ENCODE peak calls at places on chromosomes 11 and 22, in seven cellular contexts. C is GM23338, O is esophagus muscularis mucosa, W is upper lobe of left lung, D is HepG2, I is HCT116, K is transverse colon. H is an unnamed sample.

GRCh38 chr11:64207247-64208085 is 945 bp downstream of the FERMT3 start:
- DNase-seq in C (peak; percentile 34), O (no peak), W (peak; percentile 87), D (no peak), I (no peak), K (peak; percentile 74), H (no peak)

GRCh38 chr22:30948930-30949342 is 19.6 kb downstream of the MORC2 start:
- DNase-seq in C (peak; percentile 19), O (no peak), W (no peak), D (no peak), I (no peak), K (no peak), H (no peak)

GRCh38 chr22:28582806-28583205 is 96.8 kb downstream of the TTC28 start:
- DNase-seq in C (peak; percentile 59), O (no peak), W (no peak), D (no peak), I (no peak), K (no peak), H (no peak)

GRCh38 chr11:7537260-7537659 is 23.5 kb downstream of the PPFIBP2 start:
- DNase-seq in C (no peak), O (no peak), W (no peak), D (no peak), I (no peak), K (no peak), H (no peak)

GRCh38 chr11:125976156-125976555 is 30.3 kb downstream of the VSIG10L2 start:
- DNase-seq in C (no peak), O (no peak), W (no peak), D (no peak), I (no peak), K (no peak), H (no peak)

GRCh38 chr11:12377106-12377823 is at the start of gene PARVA:
- DNase-seq in C (peak; percentile 96), O (peak; percentile 92), W (peak; percentile 93), D (peak; percentile 50), I (peak; percentile 15), K (peak; percentile 76), H (peak; percentile 44)

GRCh38 chr11:4615856-4616444 is 7.9 kb upstream of the TRIM68 start:
- DNase-seq in C (no peak), O (no peak), W (no peak), D (no peak), I (no peak), K (no peak), H (no peak)

GRCh38 chr11:16299884-16300778 is 56.2 kb downstream of the SOX6 start:
- DNase-seq in C (no peak), O (no peak), W (no peak), D (no peak), I (no peak), K (no peak), H (no peak)

GRCh38 chr11:69129053-69129452 is 26.7 kb upstream of the SMIM38 start:
- DNase-seq in C (no peak), O (no peak), W (no peak), D (no peak), I (no peak), K (no peak), H (no peak)

GRCh38 chr11:94198718-94199117 is 70.1 kb downstream of the PANX1 start:
- DNase-seq in C (no peak), O (peak; percentile 72), W (no peak), D (no peak), I (no peak), K (no peak), H (no peak)

GRCh38 chr11:132604446-132604845 is 927.9 kb downstream of the OPCML start:
- DNase-seq in C (no peak), O (no peak), W (no peak), D (no peak), I (no peak), K (no peak), H (no peak)

GRCh38 chr22:32396746-32397145 is 15.3 kb downstream of the RTCB start:
- DNase-seq in C (no peak), O (no peak), W (no peak), D (no peak), I (no peak), K (no peak), H (no peak)

GRCh38 chr22:23925020-23925606 is 30.9 kb downstream of the MIF start:
- DNase-seq in C (no peak), O (no peak), W (no peak), D (peak; percentile 0), I (no peak), K (no peak), H (no peak)

GRCh38 chr11:115981814-115982471 is 477.7 kb upstream of the CADM1 start:
- DNase-seq in C (no peak), O (peak; percentile 66), W (no peak), D (no peak), I (no peak), K (no peak), H (no peak)

GRCh38 chr22:38135133-38135706 is 24.7 kb upstream of the BAIAP2L2 start:
- DNase-seq in C (no peak), O (no peak), W (no peak), D (no peak), I (peak; percentile 53), K (no peak), H (no peak)

GRCh38 chr11:120182790-120183491 is 27.9 kb upstream of the OAF start:
- DNase-seq in C (peak; percentile 74), O (peak; percentile 91), W (no peak), D (peak; percentile 73), I (no peak), K (peak; percentile 78), H (no peak)

GRCh38 chr11:5663511-5663910 is 21.4 kb downstream of the TRIM5 start:
- DNase-seq in C (no peak), O (no peak), W (no peak), D (no peak), I (no peak), K (no peak), H (no peak)

GRCh38 chr11:111978028-111978771 is 41.1 kb downstream of the DIXDC1 start:
- DNase-seq in C (peak; percentile 92), O (no peak), W (no peak), D (no peak), I (no peak), K (peak; percentile 37), H (peak; percentile 85)

GRCh38 chr11:68053981-68054812 is 15.4 kb downstream of the TCIRG1 start:
- DNase-seq in C (no peak), O (no peak), W (no peak), D (no peak), I (no peak), K (no peak), H (no peak)

GRCh38 chr22:28948404-28948803 is 65.0 kb downstream of the ZNRF3 start:
- DNase-seq in C (no peak), O (no peak), W (no peak), D (no peak), I (no peak), K (no peak), H (no peak)

DNA sequence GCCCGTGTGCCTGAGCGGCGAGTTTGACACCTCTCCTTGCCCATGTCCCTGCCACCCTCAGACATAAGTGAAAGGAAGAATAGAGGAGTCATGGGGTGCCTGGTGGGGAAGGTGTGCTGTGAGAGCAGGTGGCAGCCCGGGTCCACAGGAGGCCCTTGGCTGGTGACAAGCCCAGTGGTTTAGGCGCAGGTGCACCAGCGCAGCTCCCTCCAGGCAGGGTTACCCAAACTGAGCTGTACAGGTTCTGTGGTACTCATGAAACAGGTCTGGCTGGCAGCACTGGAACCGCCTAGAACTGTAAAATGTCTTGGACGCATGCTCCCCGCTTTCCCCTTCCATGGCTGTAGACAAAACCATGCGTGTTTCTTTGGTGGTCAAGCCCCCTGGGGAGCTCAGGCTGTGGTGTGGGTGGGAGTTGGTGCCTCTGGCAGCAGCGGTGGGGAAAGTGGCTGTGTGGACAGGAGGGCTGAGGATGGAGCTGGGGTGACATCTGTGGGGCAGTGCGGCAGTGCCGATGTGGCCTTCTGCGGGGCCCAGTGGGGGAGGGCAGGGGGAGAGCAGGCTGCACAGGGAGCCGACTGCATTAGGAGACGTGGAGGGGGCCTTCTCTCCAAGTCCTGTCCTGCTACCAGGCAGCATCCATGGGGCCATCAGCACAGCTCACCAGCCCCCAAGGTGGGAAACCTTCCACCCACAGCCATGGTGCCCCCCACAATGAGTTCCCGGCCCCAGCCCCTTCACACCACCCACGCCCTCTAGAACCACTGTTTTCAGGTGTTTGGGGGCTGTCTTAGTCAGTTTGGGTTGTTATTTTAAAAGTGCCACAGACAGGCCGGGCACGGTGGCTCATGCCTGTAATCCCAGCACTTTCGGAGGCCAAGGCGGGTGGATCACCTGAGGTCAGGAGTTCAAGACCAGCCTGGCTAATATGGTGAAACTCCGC is 5.6 kb upstream of the GTSE1 start:
- DNase-seq in C (no peak), O (no peak), W (no peak), D (no peak), I (no peak), K (no peak), H (no peak)
- TF ChIP-seq CTCF in C (no peak), O (no peak), W (no peak), D (no peak), I (no peak), K (no peak), H (no peak)

DNA sequence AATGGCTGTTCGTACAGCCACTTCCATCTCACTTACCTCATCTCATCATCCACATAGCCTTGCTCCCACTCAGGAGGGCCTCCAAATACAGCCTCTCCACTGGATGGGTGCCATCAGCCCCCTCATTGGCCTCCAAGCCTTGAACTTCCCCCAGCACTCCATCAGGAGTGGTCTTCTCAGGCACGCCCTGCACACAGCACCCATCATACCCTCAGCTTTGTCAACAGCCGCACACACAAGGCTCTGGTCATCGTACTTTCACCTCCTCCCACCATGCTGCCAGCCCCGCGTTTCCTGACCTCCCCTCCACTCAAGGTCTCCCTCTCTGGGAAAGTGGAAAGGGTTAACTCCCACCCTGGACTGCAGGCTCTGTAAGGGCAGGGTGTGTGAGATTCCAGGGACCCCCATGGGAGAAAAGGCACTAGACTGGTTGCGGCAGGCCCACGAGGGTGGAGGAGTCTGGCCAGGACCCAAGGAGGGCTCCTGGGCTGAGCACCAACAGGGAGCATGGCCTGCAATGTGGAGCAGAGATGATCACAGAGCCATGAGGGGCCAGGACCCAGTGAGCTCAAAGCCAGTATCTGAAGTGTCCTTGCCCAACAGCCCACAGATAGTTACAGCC is 21.0 kb upstream of the SCARF2 start:
- DNase-seq in C (no peak), O (no peak), W (no peak), D (no peak), I (no peak), K (no peak), H (no peak)
- TF ChIP-seq POLR2AphosphoS5 in C (no peak), O (no peak), W (no peak), D (no peak), I (no peak), K (no peak), H (no peak)

GRCh38 chr11:10514210-10514609 is 26.8 kb downstream of the RNF141 start:
- DNase-seq in C (no peak), O (no peak), W (no peak), D (no peak), I (no peak), K (no peak), H (no peak)
- TF ChIP-seq CTCF in C (no peak), O (peak; percentile 41), W (no peak), D (no peak), I (peak; percentile 51), K (no peak), H (no peak)

DNA sequence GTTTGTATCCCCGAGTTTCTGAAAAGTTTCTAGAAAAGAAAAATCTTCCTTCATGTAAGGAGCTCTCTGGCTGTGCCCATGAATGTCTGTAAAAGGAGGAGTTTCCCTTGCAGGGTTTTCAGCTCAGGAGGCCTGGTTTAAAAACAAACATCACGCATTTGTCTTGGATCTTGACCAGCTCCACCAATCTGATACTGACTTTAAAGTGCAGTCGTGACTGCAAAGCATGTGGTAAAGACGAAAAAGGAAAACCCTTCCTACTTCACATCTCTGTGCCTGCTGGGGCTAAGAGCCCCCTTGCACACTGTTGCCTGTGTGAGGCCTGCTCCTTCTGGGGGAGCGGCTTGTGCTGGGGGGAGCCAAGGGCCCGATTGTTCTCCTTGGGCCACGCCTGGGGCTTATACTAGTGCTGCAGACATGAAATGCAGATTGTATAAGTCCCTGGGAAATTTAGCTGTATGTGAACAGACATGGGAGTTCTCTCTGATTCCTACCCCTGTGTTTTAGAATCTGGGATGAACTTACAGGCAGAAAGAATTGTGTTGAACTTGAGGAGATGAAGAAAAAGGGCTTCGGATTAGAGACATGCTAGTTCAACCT is 62.1 kb downstream of the ADAMTS15 start:
- DNase-seq in C (no peak), O (peak; percentile 79), W (peak; percentile 22), D (no peak), I (no peak), K (no peak), H (peak; percentile 69)
- TF ChIP-seq POLR2AphosphoS5 in C (no peak), O (no peak), W (no peak), D (no peak), I (no peak), K (no peak), H (peak; percentile 82)

H was measured in prostate gland.